ENCODE peak calls at places on chromosomes 11 and 22, in eight cellular contexts. G is right lobe of liver, H is tibial artery, T is IMR-90, W is AG04450, D is HCT116, O is neural progenitor cell, V is A673. A is an unnamed sample.
A peak's percentile ranks its signal among the peaks of the same experiment; 100 is the strongest.

GRCh38 chr11:62449451-62449851 is 30.6 kb downstream of the SCGB1A1 start:
- DNase-seq in G (peak; percentile 90), H (no peak), T (no peak), W (no peak), D (no peak), O (no peak), V (no peak), A (no peak)

GRCh38 chr11:18705651-18706281 is 7.2 kb downstream of the TMEM86A start:
- DNase-seq in G (peak; percentile 65), H (peak; percentile 73), T (no peak), W (no peak), D (no peak), O (no peak), V (no peak), A (peak; percentile 54)

GRCh38 chr22:48628891-48629559 is 1198.6 kb downstream of the BRD1 start:
- DNase-seq in G (no peak), H (no peak), T (no peak), W (no peak), D (no peak), O (peak; percentile 69), V (no peak), A (no peak)

GRCh38 chr22:36833073-36833472 is 16.2 kb upstream of the PVALB start:
- DNase-seq in G (no peak), H (no peak), T (no peak), W (no peak), D (no peak), O (no peak), V (no peak), A (no peak)

GRCh38 chr11:2803186-2804057 is 82.2 kb downstream of the CDKN1C start:
- DNase-seq in G (peak; percentile 51), H (peak; percentile 57), T (no peak), W (no peak), D (no peak), O (no peak), V (no peak), A (no peak)

GRCh38 chr22:50141462-50141861 is 29.1 kb upstream of the PANX2 start:
- DNase-seq in G (no peak), H (peak; percentile 33), T (no peak), W (no peak), D (no peak), O (no peak), V (no peak), A (no peak)

GRCh38 chr11:126403658-126404057 is 48.2 kb downstream of the ST3GAL4 start:
- DNase-seq in G (no peak), H (no peak), T (no peak), W (no peak), D (no peak), O (no peak), V (no peak), A (no peak)

GRCh38 chr11:68950776-68951175 is 30.0 kb downstream of the MRGPRD start:
- DNase-seq in G (no peak), H (no peak), T (no peak), W (no peak), D (no peak), O (peak; percentile 87), V (no peak), A (no peak)

GRCh38 chr11:62054484-62055121 is 69.2 kb upstream of the INCENP start:
- DNase-seq in G (no peak), H (no peak), T (peak; percentile 34), W (no peak), D (peak; percentile 87), O (no peak), V (peak; percentile 54), A (no peak)

GRCh38 chr11:70650075-70650909 is 252.0 kb downstream of the CTTN start:
- DNase-seq in G (no peak), H (peak; percentile 61), T (peak; percentile 69), W (peak; percentile 10), D (peak; percentile 22), O (peak; percentile 94), V (peak; percentile 77), A (no peak)

GRCh38 chr11:87493516-87493915 is 455.8 kb downstream of the TMEM135 start:
- DNase-seq in G (no peak), H (no peak), T (peak; percentile 55), W (no peak), D (no peak), O (peak; percentile 43), V (peak; percentile 5), A (no peak)

GRCh38 chr11:120243221-120243620 is 3.3 kb downstream of the POU2F3 start:
- DNase-seq in G (no peak), H (no peak), T (no peak), W (no peak), D (no peak), O (no peak), V (no peak), A (no peak)

GRCh38 chr22:17875631-17876030 is 101.4 kb upstream of the BID start:
- DNase-seq in G (no peak), H (no peak), T (no peak), W (no peak), D (no peak), O (no peak), V (no peak), A (no peak)

GRCh38 chr11:7437706-7438105 is 47.6 kb upstream of the OLFML1 start:
- DNase-seq in G (no peak), H (no peak), T (no peak), W (no peak), D (no peak), O (no peak), V (no peak), A (no peak)

GRCh38 chr11:3021125-3021524 is 29.0 kb upstream of the NAP1L4 start:
- DNase-seq in G (peak; percentile 91), H (no peak), T (peak; percentile 16), W (no peak), D (peak; percentile 31), O (peak; percentile 81), V (peak; percentile 35), A (no peak)

GRCh38 chr11:76095891-76096290 is 110.4 kb downstream of the WNT11 start:
- DNase-seq in G (no peak), H (no peak), T (no peak), W (no peak), D (no peak), O (no peak), V (no peak), A (no peak)

GRCh38 chr22:36328635-36329216 is 59.0 kb downstream of the MYH9 start:
- DNase-seq in G (no peak), H (peak; percentile 92), T (peak; percentile 96), W (peak; percentile 85), D (no peak), O (no peak), V (no peak), A (no peak)

GRCh38 chr11:43969543-43969942 is 27.1 kb downstream of the C11orf96 start:
- DNase-seq in G (no peak), H (no peak), T (no peak), W (no peak), D (no peak), O (no peak), V (peak; percentile 72), A (no peak)

GRCh38 chr11:46272816-46273427 is 4.5 kb upstream of the CREB3L1 start:
- DNase-seq in G (no peak), H (peak; percentile 81), T (peak; percentile 76), W (no peak), D (no peak), O (no peak), V (no peak), A (no peak)

DNA sequence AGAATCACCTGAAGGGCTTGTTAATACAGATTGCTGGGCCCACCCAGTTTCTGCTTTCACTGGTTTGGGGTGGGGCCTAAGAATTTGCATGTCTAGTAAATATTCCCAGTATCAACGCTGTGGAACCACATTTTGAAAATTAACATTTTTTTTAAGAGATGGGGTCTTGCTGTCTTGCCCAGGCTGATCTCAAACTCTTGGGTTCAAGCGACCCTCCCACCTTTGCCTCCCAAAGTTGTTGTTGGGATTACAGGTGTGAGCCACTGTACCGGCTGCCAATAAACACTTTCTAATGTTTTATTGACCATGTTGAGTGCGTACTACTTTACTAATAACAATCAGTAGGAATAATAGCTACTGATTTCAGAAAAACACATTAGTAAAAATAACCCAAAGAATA is 2.5 kb downstream of the EIF4G2 start:
- DNase-seq in G (no peak), H (no peak), T (no peak), W (no peak), D (no peak), O (no peak), V (no peak), A (no peak)
- H3K27ac ChIP-seq in G (no peak overlapping the region), H (peak overlapping the region; percentile 100), T (no peak overlapping the region), W (no peak overlapping the region), D (no peak overlapping the region), O (no peak overlapping the region), V (no peak overlapping the region), A (no peak overlapping the region)

GRCh38 chr22:46447906-46448669 is 89.3 kb downstream of the CELSR1 start:
- DNase-seq in G (no peak), H (no peak), T (no peak), W (no peak), D (no peak), O (no peak), V (no peak), A (no peak)
- H3K27ac ChIP-seq in G (no peak overlapping the region), H (no peak overlapping the region), T (no peak overlapping the region), W (no peak overlapping the region), D (no peak overlapping the region), O (no peak overlapping the region), V (no peak overlapping the region), A (no peak overlapping the region)

DNA sequence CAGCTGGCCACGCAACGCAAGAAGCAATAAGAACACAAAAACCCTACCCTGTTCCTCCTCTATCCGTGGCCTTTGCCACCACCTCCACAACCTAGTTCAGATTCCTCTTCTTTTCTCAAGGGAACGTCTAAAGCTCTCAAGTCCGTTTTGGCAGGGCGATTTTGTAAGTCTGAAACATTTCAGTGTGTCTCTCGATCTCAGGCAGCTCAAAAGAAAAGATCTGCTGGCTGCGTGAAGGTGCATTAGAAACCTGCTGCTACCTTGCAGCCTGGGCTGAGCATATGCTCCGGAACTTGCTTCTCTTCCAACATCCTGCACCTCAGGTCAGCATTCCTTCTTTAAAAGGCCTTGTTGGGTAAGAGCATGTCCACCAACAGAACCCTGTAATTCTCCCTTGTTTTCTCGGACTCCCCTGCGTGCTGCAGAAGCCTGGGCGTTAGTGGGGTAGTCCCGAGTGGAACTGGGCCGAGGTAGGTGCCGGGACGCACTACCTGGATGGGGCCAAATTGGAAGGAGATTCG is 1.5 kb downstream of the LGR4 start:
- DNase-seq in G (no peak), H (no peak), T (no peak), W (no peak), D (no peak), O (peak; percentile 26), V (no peak), A (no peak)
- H3K27ac ChIP-seq in G (peak overlapping the region; percentile 97), H (peak overlapping the region; percentile 77), T (no peak overlapping the region), W (no peak overlapping the region), D (no peak overlapping the region), O (peak overlapping the region; percentile 30), V (no peak overlapping the region), A (peak overlapping the region; percentile 64)

GRCh38 chr11:285894-286220 is 3.1 kb upstream of the PGGHG start:
- DNase-seq in G (no peak), H (peak; percentile 43), T (no peak), W (no peak), D (no peak), O (peak; percentile 1), V (no peak), A (no peak)

GRCh38 chr11:283405-284080 is 5.3 kb downstream of the NLRP6 start:
- DNase-seq in G (no peak), H (peak; percentile 34), T (no peak), W (no peak), D (no peak), O (no peak), V (no peak), A (no peak)

GRCh38 chr11:282630-283360 is 4.6 kb downstream of the NLRP6 start:
- DNase-seq in G (no peak), H (peak; percentile 39), T (no peak), W (no peak), D (no peak), O (no peak), V (no peak), A (no peak)

GRCh38 chr11:284081-285020 is 4.6 kb upstream of the PGGHG start:
- DNase-seq in G (peak; percentile 55), H (peak; percentile 60), T (no peak), W (no peak), D (no peak), O (no peak), V (no peak), A (no peak)

GRCh38 chr11:285021-285893 is 3.7 kb upstream of the PGGHG start:
- DNase-seq in G (no peak), H (peak; percentile 49), T (no peak), W (no peak), D (no peak), O (no peak), V (no peak), A (no peak)
- H3K27ac ChIP-seq in G (no peak overlapping the region), H (no peak overlapping the region), T (no peak overlapping the region), W (no peak overlapping the region), D (no peak overlapping the region), O (no peak overlapping the region), V (no peak overlapping the region), A (no peak overlapping the region)